ENCODE peak calls at places on chromosomes 13 and 19, in ten cellular contexts. One of them, this sample, is unnamed.

GRCh38 chr19:38519168-38519567 is 85.7 kb downstream of the RYR1 start:
- DNase-seq in hepatic stellate cell: no peak
- DNase-seq in stimulated activated CD4-positive, alpha-beta T cell treated with anti-CD3 and anti-CD28 coated beads, TNF-alpha, amount 100 ng/mL, for 24 hours: no peak
- DNase-seq in progenitor cell of endocrine pancreas: no peak
- DNase-seq in HT1080: no peak
- DNase-seq in left kidney: no peak
- DNase-seq in HuH-7: no peak
- DNase-seq in activated CD8-positive, alpha-beta memory T cell treated with anti-CD3 and anti-CD28 coated beads for 1 hour: no peak
- DNase-seq in brain microvascular endothelial cell: no peak
- DNase-seq in SJSA1: no peak
- DNase-seq in this sample: no peak

GRCh38 chr13:44969858-44970484 is 19.3 kb downstream of the NUFIP1 start:
- DNase-seq in hepatic stellate cell: peak; percentile 31
- DNase-seq in stimulated activated CD4-positive, alpha-beta T cell treated with anti-CD3 and anti-CD28 coated beads, TNF-alpha, amount 100 ng/mL, for 24 hours: no peak
- DNase-seq in progenitor cell of endocrine pancreas: no peak
- DNase-seq in HT1080: peak; percentile 57
- DNase-seq in left kidney: peak; percentile 83
- DNase-seq in HuH-7: peak; percentile 38
- DNase-seq in activated CD8-positive, alpha-beta memory T cell treated with anti-CD3 and anti-CD28 coated beads for 1 hour: no peak
- DNase-seq in brain microvascular endothelial cell: peak; percentile 52
- DNase-seq in SJSA1: no peak
- DNase-seq in this sample: no peak

GRCh38 chr13:113582841-113583631 is 1.5 kb upstream of the TFDP1 start:
- DNase-seq in hepatic stellate cell: no peak
- DNase-seq in stimulated activated CD4-positive, alpha-beta T cell treated with anti-CD3 and anti-CD28 coated beads, TNF-alpha, amount 100 ng/mL, for 24 hours: no peak
- DNase-seq in progenitor cell of endocrine pancreas: no peak
- DNase-seq in HT1080: no peak
- DNase-seq in left kidney: peak; percentile 34
- DNase-seq in HuH-7: no peak
- DNase-seq in activated CD8-positive, alpha-beta memory T cell treated with anti-CD3 and anti-CD28 coated beads for 1 hour: no peak
- DNase-seq in brain microvascular endothelial cell: no peak
- DNase-seq in SJSA1: peak; percentile 62
- DNase-seq in this sample: no peak

GRCh38 chr13:110798595-110798994 is 85.1 kb downstream of the ING1 start:
- DNase-seq in hepatic stellate cell: no peak
- DNase-seq in stimulated activated CD4-positive, alpha-beta T cell treated with anti-CD3 and anti-CD28 coated beads, TNF-alpha, amount 100 ng/mL, for 24 hours: no peak
- DNase-seq in progenitor cell of endocrine pancreas: no peak
- DNase-seq in HT1080: no peak
- DNase-seq in left kidney: no peak
- DNase-seq in HuH-7: no peak
- DNase-seq in activated CD8-positive, alpha-beta memory T cell treated with anti-CD3 and anti-CD28 coated beads for 1 hour: no peak
- DNase-seq in brain microvascular endothelial cell: no peak
- DNase-seq in SJSA1: no peak
- DNase-seq in this sample: no peak

GRCh38 chr13:33139186-33139585 is 123.0 kb downstream of the KL start:
- DNase-seq in hepatic stellate cell: no peak
- DNase-seq in stimulated activated CD4-positive, alpha-beta T cell treated with anti-CD3 and anti-CD28 coated beads, TNF-alpha, amount 100 ng/mL, for 24 hours: no peak
- DNase-seq in progenitor cell of endocrine pancreas: no peak
- DNase-seq in HT1080: no peak
- DNase-seq in left kidney: no peak
- DNase-seq in HuH-7: no peak
- DNase-seq in activated CD8-positive, alpha-beta memory T cell treated with anti-CD3 and anti-CD28 coated beads for 1 hour: no peak
- DNase-seq in brain microvascular endothelial cell: no peak
- DNase-seq in SJSA1: no peak
- DNase-seq in this sample: no peak

GRCh38 chr19:10510301-10510802 is 6.9 kb downstream of the S1PR5 start:
- DNase-seq in hepatic stellate cell: no peak
- DNase-seq in stimulated activated CD4-positive, alpha-beta T cell treated with anti-CD3 and anti-CD28 coated beads, TNF-alpha, amount 100 ng/mL, for 24 hours: peak; percentile 23
- DNase-seq in progenitor cell of endocrine pancreas: peak; percentile 58
- DNase-seq in HT1080: no peak
- DNase-seq in left kidney: peak; percentile 62
- DNase-seq in HuH-7: peak; percentile 51
- DNase-seq in activated CD8-positive, alpha-beta memory T cell treated with anti-CD3 and anti-CD28 coated beads for 1 hour: no peak
- DNase-seq in brain microvascular endothelial cell: no peak
- DNase-seq in SJSA1: peak; percentile 49
- DNase-seq in this sample: peak; percentile 30

GRCh38 chr13:79913141-79913827 is 427.6 kb downstream of the SPRY2 start:
- DNase-seq in hepatic stellate cell: no peak
- DNase-seq in stimulated activated CD4-positive, alpha-beta T cell treated with anti-CD3 and anti-CD28 coated beads, TNF-alpha, amount 100 ng/mL, for 24 hours: no peak
- DNase-seq in progenitor cell of endocrine pancreas: no peak
- DNase-seq in HT1080: no peak
- DNase-seq in left kidney: no peak
- DNase-seq in HuH-7: no peak
- DNase-seq in activated CD8-positive, alpha-beta memory T cell treated with anti-CD3 and anti-CD28 coated beads for 1 hour: no peak
- DNase-seq in brain microvascular endothelial cell: no peak
- DNase-seq in SJSA1: no peak
- DNase-seq in this sample: no peak

GRCh38 chr13:102198418-102199322 is 203.2 kb downstream of the FGF14 start:
- DNase-seq in hepatic stellate cell: no peak
- DNase-seq in stimulated activated CD4-positive, alpha-beta T cell treated with anti-CD3 and anti-CD28 coated beads, TNF-alpha, amount 100 ng/mL, for 24 hours: no peak
- DNase-seq in progenitor cell of endocrine pancreas: no peak
- DNase-seq in HT1080: no peak
- DNase-seq in left kidney: no peak
- DNase-seq in HuH-7: no peak
- DNase-seq in activated CD8-positive, alpha-beta memory T cell treated with anti-CD3 and anti-CD28 coated beads for 1 hour: no peak
- DNase-seq in brain microvascular endothelial cell: no peak
- DNase-seq in SJSA1: no peak
- DNase-seq in this sample: no peak

GRCh38 chr19:45154064-45154827 is 6.5 kb downstream of the NKPD1 start:
- DNase-seq in hepatic stellate cell: peak; percentile 77
- DNase-seq in stimulated activated CD4-positive, alpha-beta T cell treated with anti-CD3 and anti-CD28 coated beads, TNF-alpha, amount 100 ng/mL, for 24 hours: no peak
- DNase-seq in progenitor cell of endocrine pancreas: no peak
- DNase-seq in HT1080: peak; percentile 90
- DNase-seq in left kidney: no peak
- DNase-seq in HuH-7: peak; percentile 53
- DNase-seq in activated CD8-positive, alpha-beta memory T cell treated with anti-CD3 and anti-CD28 coated beads for 1 hour: no peak
- DNase-seq in brain microvascular endothelial cell: peak; percentile 86
- DNase-seq in SJSA1: peak; percentile 91
- DNase-seq in this sample: no peak

GRCh38 chr13:87089391-87089790 is 581.8 kb upstream of the SLITRK5 start:
- DNase-seq in hepatic stellate cell: no peak
- DNase-seq in stimulated activated CD4-positive, alpha-beta T cell treated with anti-CD3 and anti-CD28 coated beads, TNF-alpha, amount 100 ng/mL, for 24 hours: no peak
- DNase-seq in progenitor cell of endocrine pancreas: no peak
- DNase-seq in HT1080: peak; percentile 84
- DNase-seq in left kidney: no peak
- DNase-seq in HuH-7: no peak
- DNase-seq in activated CD8-positive, alpha-beta memory T cell treated with anti-CD3 and anti-CD28 coated beads for 1 hour: no peak
- DNase-seq in brain microvascular endothelial cell: peak; percentile 69
- DNase-seq in SJSA1: no peak
- DNase-seq in this sample: no peak

GRCh38 chr19:13981988-13982501 is 24.1 kb downstream of the RFX1 start:
- DNase-seq in hepatic stellate cell: no peak
- DNase-seq in stimulated activated CD4-positive, alpha-beta T cell treated with anti-CD3 and anti-CD28 coated beads, TNF-alpha, amount 100 ng/mL, for 24 hours: no peak
- DNase-seq in progenitor cell of endocrine pancreas: no peak
- DNase-seq in HT1080: no peak
- DNase-seq in left kidney: no peak
- DNase-seq in HuH-7: no peak
- DNase-seq in activated CD8-positive, alpha-beta memory T cell treated with anti-CD3 and anti-CD28 coated beads for 1 hour: no peak
- DNase-seq in brain microvascular endothelial cell: no peak
- DNase-seq in SJSA1: no peak
- DNase-seq in this sample: no peak

GRCh38 chr19:43124360-43124759 is 41.9 kb upstream of the PSG2 start:
- DNase-seq in hepatic stellate cell: no peak
- DNase-seq in stimulated activated CD4-positive, alpha-beta T cell treated with anti-CD3 and anti-CD28 coated beads, TNF-alpha, amount 100 ng/mL, for 24 hours: no peak
- DNase-seq in progenitor cell of endocrine pancreas: no peak
- DNase-seq in HT1080: no peak
- DNase-seq in left kidney: no peak
- DNase-seq in HuH-7: no peak
- DNase-seq in activated CD8-positive, alpha-beta memory T cell treated with anti-CD3 and anti-CD28 coated beads for 1 hour: no peak
- DNase-seq in brain microvascular endothelial cell: no peak
- DNase-seq in SJSA1: no peak
- DNase-seq in this sample: no peak

GRCh38 chr13:79898202-79898826 is 417.4 kb downstream of the NDFIP2 start:
- DNase-seq in hepatic stellate cell: no peak
- DNase-seq in stimulated activated CD4-positive, alpha-beta T cell treated with anti-CD3 and anti-CD28 coated beads, TNF-alpha, amount 100 ng/mL, for 24 hours: no peak
- DNase-seq in progenitor cell of endocrine pancreas: no peak
- DNase-seq in HT1080: no peak
- DNase-seq in left kidney: no peak
- DNase-seq in HuH-7: no peak
- DNase-seq in activated CD8-positive, alpha-beta memory T cell treated with anti-CD3 and anti-CD28 coated beads for 1 hour: no peak
- DNase-seq in brain microvascular endothelial cell: no peak
- DNase-seq in SJSA1: no peak
- DNase-seq in this sample: no peak

GRCh38 chr13:24984134-24984533 is 111.8 kb upstream of the PABPC3 start:
- DNase-seq in hepatic stellate cell: no peak
- DNase-seq in stimulated activated CD4-positive, alpha-beta T cell treated with anti-CD3 and anti-CD28 coated beads, TNF-alpha, amount 100 ng/mL, for 24 hours: no peak
- DNase-seq in progenitor cell of endocrine pancreas: no peak
- DNase-seq in HT1080: no peak
- DNase-seq in left kidney: no peak
- DNase-seq in HuH-7: no peak
- DNase-seq in activated CD8-positive, alpha-beta memory T cell treated with anti-CD3 and anti-CD28 coated beads for 1 hour: no peak
- DNase-seq in brain microvascular endothelial cell: no peak
- DNase-seq in SJSA1: no peak
- DNase-seq in this sample: no peak

GRCh38 chr13:113187263-113187669 is 21.2 kb downstream of the PCID2 start:
- DNase-seq in hepatic stellate cell: peak; percentile 95
- DNase-seq in stimulated activated CD4-positive, alpha-beta T cell treated with anti-CD3 and anti-CD28 coated beads, TNF-alpha, amount 100 ng/mL, for 24 hours: peak; percentile 51
- DNase-seq in progenitor cell of endocrine pancreas: no peak
- DNase-seq in HT1080: peak; percentile 100
- DNase-seq in left kidney: peak; percentile 20
- DNase-seq in HuH-7: no peak
- DNase-seq in activated CD8-positive, alpha-beta memory T cell treated with anti-CD3 and anti-CD28 coated beads for 1 hour: no peak
- DNase-seq in brain microvascular endothelial cell: peak; percentile 100
- DNase-seq in SJSA1: peak; percentile 99
- DNase-seq in this sample: peak; percentile 57

GRCh38 chr19:38721977-38722773 is 22.1 kb downstream of the CAPN12 start:
- DNase-seq in hepatic stellate cell: no peak
- DNase-seq in stimulated activated CD4-positive, alpha-beta T cell treated with anti-CD3 and anti-CD28 coated beads, TNF-alpha, amount 100 ng/mL, for 24 hours: no peak
- DNase-seq in progenitor cell of endocrine pancreas: peak; percentile 55
- DNase-seq in HT1080: no peak
- DNase-seq in left kidney: peak; percentile 42
- DNase-seq in HuH-7: peak; percentile 97
- DNase-seq in activated CD8-positive, alpha-beta memory T cell treated with anti-CD3 and anti-CD28 coated beads for 1 hour: no peak
- DNase-seq in brain microvascular endothelial cell: no peak
- DNase-seq in SJSA1: no peak
- DNase-seq in this sample: no peak

GRCh38 chr13:110445183-110445582 is 116.3 kb downstream of the RAB20 start:
- DNase-seq in hepatic stellate cell: no peak
- DNase-seq in stimulated activated CD4-positive, alpha-beta T cell treated with anti-CD3 and anti-CD28 coated beads, TNF-alpha, amount 100 ng/mL, for 24 hours: no peak
- DNase-seq in progenitor cell of endocrine pancreas: no peak
- DNase-seq in HT1080: peak; percentile 54
- DNase-seq in left kidney: no peak
- DNase-seq in HuH-7: no peak
- DNase-seq in activated CD8-positive, alpha-beta memory T cell treated with anti-CD3 and anti-CD28 coated beads for 1 hour: no peak
- DNase-seq in brain microvascular endothelial cell: no peak
- DNase-seq in SJSA1: no peak
- DNase-seq in this sample: no peak

GRCh38 chr19:3275583-3276340 is 51.3 kb downstream of the CELF5 start:
- DNase-seq in hepatic stellate cell: peak; percentile 97
- DNase-seq in stimulated activated CD4-positive, alpha-beta T cell treated with anti-CD3 and anti-CD28 coated beads, TNF-alpha, amount 100 ng/mL, for 24 hours: peak; percentile 85
- DNase-seq in progenitor cell of endocrine pancreas: peak; percentile 55
- DNase-seq in HT1080: peak; percentile 43
- DNase-seq in left kidney: peak; percentile 79
- DNase-seq in HuH-7: peak; percentile 91
- DNase-seq in activated CD8-positive, alpha-beta memory T cell treated with anti-CD3 and anti-CD28 coated beads for 1 hour: peak; percentile 82
- DNase-seq in brain microvascular endothelial cell: peak; percentile 76
- DNase-seq in SJSA1: peak; percentile 94
- DNase-seq in this sample: peak; percentile 79

This sample was measured in NK-92 treated with Interleukin-12 subunit alpha and Interleukin-12 subunit beta, amount 100 ng/mL, for 24 hours.